ENCODE peak calls at places on chromosomes 1 and 21, in four cellular contexts. R is neural progenitor cell, C is SK-N-SH, N is GM23248. M is an unnamed sample.
A peak's percentile ranks its signal among the peaks of the same experiment; 100 is the strongest.

GRCh38 chr1:180614746-180615145 is 17.1 kb upstream of the XPR1 start:
- DNase-seq in R (no peak), C (no peak), N (no peak), M (no peak)

GRCh38 chr21:43597052-43597451 is 62.2 kb downstream of the HSF2BP start:
- DNase-seq in R (no peak), C (no peak), N (peak; percentile 89), M (no peak)

GRCh38 chr1:59705849-59706599 is 108.7 kb upstream of the HOOK1 start:
- DNase-seq in R (no peak), C (no peak), N (peak; percentile 88), M (no peak)

GRCh38 chr1:171257207-171258052 is 9.1 kb downstream of the FMO1 start:
- DNase-seq in R (no peak), C (peak; percentile 49), N (peak; percentile 82), M (no peak)

GRCh38 chr1:226172589-226172988 is 14.0 kb downstream of the ACBD3 start:
- DNase-seq in R (no peak), C (no peak), N (no peak), M (no peak)

GRCh38 chr1:36199934-36200741 is 24.1 kb upstream of the THRAP3 start:
- DNase-seq in R (no peak), C (no peak), N (peak; percentile 71), M (no peak)

GRCh38 chr1:234324668-234325225 is 48.5 kb upstream of the COA6 start:
- DNase-seq in R (no peak), C (peak; percentile 41), N (no peak), M (no peak)

GRCh38 chr1:61589382-61589765 is 135.6 kb downstream of the TM2D1 start:
- DNase-seq in R (no peak), C (no peak), N (no peak), M (no peak)

GRCh38 chr1:22793647-22794046 is 83.0 kb downstream of the EPHB2 start:
- DNase-seq in R (no peak), C (no peak), N (no peak), M (no peak)

GRCh38 chr1:22798083-22798482 is 87.4 kb downstream of the EPHB2 start:
- DNase-seq in R (no peak), C (no peak), N (no peak), M (no peak)

GRCh38 chr1:22799971-22800370 is 89.3 kb downstream of the EPHB2 start:
- DNase-seq in R (no peak), C (no peak), N (no peak), M (no peak)

GRCh38 chr1:22794691-22795090 is 84.1 kb downstream of the EPHB2 start:
- DNase-seq in R (peak; percentile 70), C (peak; percentile 55), N (no peak), M (no peak)

DNA sequence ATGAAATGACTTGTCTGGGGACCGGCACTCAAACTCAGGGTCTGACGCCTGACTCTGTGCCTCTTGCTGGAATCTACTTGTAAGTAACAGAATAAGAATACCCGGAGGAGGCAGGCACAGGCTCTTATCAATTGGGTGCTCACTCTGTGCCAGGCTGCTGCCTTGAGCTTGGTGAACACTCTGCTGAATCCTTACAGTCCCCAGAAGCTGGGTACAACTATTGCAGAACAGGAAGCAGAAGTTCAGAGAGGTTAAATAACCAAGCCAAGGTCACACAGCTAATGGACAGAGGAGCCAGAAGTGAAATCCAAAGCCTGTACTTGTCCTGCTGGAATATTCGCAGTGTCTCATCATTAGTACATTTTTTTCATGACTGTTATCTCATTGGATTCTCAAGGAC is 86.0 kb downstream of the EPHB2 start:
- DNase-seq in R (no peak), C (no peak), N (no peak), M (no peak)
- H3K4me3 ChIP-seq in R (no peak overlapping the region), C (no peak overlapping the region), N (no peak overlapping the region), M (no peak overlapping the region)

DNA sequence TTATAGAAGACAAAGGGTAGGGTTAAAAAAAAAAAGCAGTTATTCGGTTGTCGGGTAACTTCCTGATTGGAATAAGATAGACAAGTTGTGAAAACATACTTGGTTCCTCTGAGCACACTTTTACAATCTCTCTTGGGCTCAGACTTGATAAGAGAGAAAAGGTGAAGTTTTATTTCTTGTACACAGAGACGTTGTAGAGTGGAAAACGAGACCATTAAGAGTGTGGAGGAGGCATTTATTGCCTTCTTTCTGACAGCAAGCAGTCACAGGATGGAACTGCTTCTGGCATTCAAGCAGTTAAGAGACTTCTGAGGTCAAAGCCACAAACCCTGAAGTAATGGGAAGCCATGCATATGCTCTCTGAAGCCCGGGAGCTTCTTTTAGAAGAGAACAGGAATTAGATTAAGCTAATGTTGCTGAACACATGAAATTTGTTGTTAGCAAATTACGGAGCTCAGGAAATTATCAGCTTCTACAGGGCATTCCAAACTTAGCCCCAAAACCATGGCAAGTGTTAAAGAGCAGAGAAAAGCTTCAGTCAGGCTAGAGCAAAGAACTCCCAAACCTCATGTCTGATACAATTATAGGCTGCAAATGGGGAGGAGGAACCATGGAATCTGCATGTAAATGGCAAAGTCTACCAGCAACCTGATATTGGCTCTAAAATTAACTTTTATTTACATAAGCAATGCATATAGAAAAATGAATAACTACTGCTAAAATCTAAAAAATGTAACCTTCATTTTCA is 26.0 kb downstream of the S1PR1 start:
- DNase-seq in R (no peak), C (no peak), N (no peak), M (no peak)
- H3K9ac ChIP-seq in R (no peak overlapping the region), C (no peak overlapping the region), N (no peak overlapping the region), M (no peak overlapping the region)

GRCh38 chr1:44284184-44284583 is 70.9 kb downstream of the ERI3 start:
- DNase-seq in R (no peak), C (no peak), N (no peak), M (no peak)
- H3K27ac ChIP-seq in R (no peak overlapping the region), C (no peak overlapping the region), N (no peak overlapping the region), M (no peak overlapping the region)

GRCh38 chr1:6483010-6483760 is 8.3 kb downstream of the PLEKHG5 start:
- DNase-seq in R (no peak), C (no peak), N (no peak), M (no peak)

GRCh38 chr1:6485937-6486250 is 5.6 kb downstream of the PLEKHG5 start:
- DNase-seq in R (no peak), C (no peak), N (no peak), M (no peak)

GRCh38 chr1:6485140-6485936 is 6.1 kb downstream of the PLEKHG5 start:
- DNase-seq in R (peak; percentile 56), C (peak; percentile 85), N (peak; percentile 45), M (no peak)

GRCh38 chr1:6483761-6484117 is 7.7 kb downstream of the PLEKHG5 start:
- DNase-seq in R (no peak), C (no peak), N (no peak), M (no peak)

DNA sequence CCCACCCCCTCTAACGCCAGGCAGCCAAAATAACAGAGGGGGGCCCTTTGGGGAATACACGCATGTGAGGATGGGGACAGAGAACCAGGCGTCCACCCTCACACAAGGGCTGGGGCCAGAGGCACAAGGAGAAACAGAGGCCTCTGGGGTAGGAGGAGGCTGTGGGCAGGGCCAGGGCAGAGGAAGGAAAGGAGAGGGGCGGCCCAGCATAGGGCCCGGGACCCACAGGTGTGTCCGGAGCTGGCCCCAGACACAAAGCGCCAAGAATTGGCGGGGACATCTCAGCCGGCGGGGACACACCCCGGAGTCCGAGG is 6.7 kb downstream of the PLEKHG5 start:
- DNase-seq in R (no peak), C (no peak), N (no peak), M (no peak)
- H3K4me3 ChIP-seq in R (peak overlapping the region; percentile 91), C (peak overlapping the region; percentile 39), N (peak overlapping the region; percentile 68), M (no peak overlapping the region)

GRCh38 chr1:6822530-6823359 is 37.5 kb downstream of the CAMTA1 start:
- DNase-seq in R (no peak), C (no peak), N (no peak), M (peak; percentile 72)
- H3K9ac ChIP-seq in R (no peak overlapping the region), C (no peak overlapping the region), N (no peak overlapping the region), M (no peak overlapping the region)

M was measured in Karpas-422.